ENCODE peak calls at places on chromosomes 12 and 14, in four cellular contexts. G is HEK293T, D is cerebellum, N is GM10248. X is an unnamed sample.

GRCh38 chr12:131851741-131852550 is 23.8 kb downstream of the MMP17 start:
- DNase-seq in N (no peak), D (peak), G (no peak), X (peak)

GRCh38 chr12:57160741-57161140 is 13.3 kb upstream of the LRP1-AS start:
- DNase-seq in N (no peak), D (no peak), G (no peak), X (no peak)

GRCh38 chr12:71517145-71517846 is 77.7 kb downstream of the LGR5 start:
- DNase-seq in D (no peak), N (no peak), G (no peak), X (no peak)

GRCh38 chr14:92649934-92650545 is 98.4 kb downstream of the LGMN start:
- DNase-seq in G (no peak), D (no peak), N (no peak), X (no peak)

GRCh38 chr14:59360923-59361794 is 104.0 kb downstream of the GPR135 start:
- DNase-seq in N (no peak), D (peak), G (no peak), X (peak)

GRCh38 chr12:110844131-110844530 is 2.7 kb upstream of the CCDC63 start:
- DNase-seq in D (no peak), G (no peak), N (no peak), X (no peak)

GRCh38 chr12:71164877-71165197 is 7.0 kb upstream of the TSPAN8 start:
- DNase-seq in N (no peak), D (no peak), G (no peak), X (no peak)

GRCh38 chr12:70989232-70989631 is 68.7 kb upstream of the PTPRR start:
- DNase-seq in G (no peak), N (no peak), D (no peak), X (no peak)

GRCh38 chr12:119869720-119870119 is 7.4 kb downstream of the CIT start:
- DNase-seq in G (no peak), N (no peak), D (no peak), X (peak)

GRCh38 chr12:22082190-22082701 is 36.2 kb downstream of the CMAS start:
- DNase-seq in G (no peak), D (no peak), N (no peak), X (no peak)

GRCh38 chr14:38150075-38150474 is 57.6 kb upstream of the SSTR1 start:
- DNase-seq in N (no peak), D (no peak), G (no peak), X (no peak)

GRCh38 chr12:121443193-121443829 is 43.4 kb downstream of the RNF34 start:
- DNase-seq in D (peak), G (peak), N (peak), X (peak)

GRCh38 chr12:103312742-103313354 is 182.9 kb downstream of the C12orf42 start:
- DNase-seq in N (no peak), D (no peak), G (no peak), X (no peak)

GRCh38 chr12:123559468-123559867 is 24.9 kb upstream of the TMED2 start:
- DNase-seq in N (no peak), G (no peak), D (no peak), X (no peak)

GRCh38 chr12:93042684-93043083 is 113.6 kb upstream of the EEA1 start:
- DNase-seq in D (no peak), G (no peak), N (no peak), X (no peak)

GRCh38 chr14:45038865-45039264 is 45.1 kb upstream of the PRPF39 start:
- DNase-seq in N (no peak), G (no peak), D (no peak), X (no peak)

GRCh38 chr12:131895640-131896079 is 1.2 kb downstream of the ULK1 start:
- DNase-seq in G (no peak), N (no peak), D (no peak), X (no peak)

GRCh38 chr12:12008931-12009611 is 61.7 kb upstream of the BCL2L14 start:
- DNase-seq in G (no peak), D (no peak), N (peak), X (no peak)

GRCh38 chr12:78248321-78248720 is 417.6 kb downstream of the NAV3 start:
- DNase-seq in D (no peak), N (no peak), G (no peak), X (no peak)

GRCh38 chr14:67572608-67573007 is 27.5 kb downstream of the PIGH start:
- DNase-seq in G (no peak), N (no peak), D (no peak), X (no peak)

X was measured in A549.